ENCODE peak calls at places on chromosomes 13 and 19, in six cellular contexts. V is A549; W is retinal pigment epithelial cell; R is CD8-positive, alpha-beta T cell; O is activated effector memory CD4-positive, alpha-beta T cell treated with anti-CD3 and anti-CD28 coated beads, Interleukin-2, amount 50 U/mL, for 16 hours; P is M059J. F is an unnamed sample.

GRCh38 chr13:44930280-44930679 is 59.0 kb downstream of the NUFIP1 start:
- DNase-seq in P (no peak), O (no peak), V (no peak), R (no peak), W (no peak), F (no peak)

GRCh38 chr13:60329221-60329983 is 67.6 kb upstream of the TDRD3 start:
- DNase-seq in R (no peak), P (peak; percentile 26), W (peak; percentile 57), V (no peak), O (no peak), F (peak; percentile 13)

GRCh38 chr13:65368832-65369231 is 1861.3 kb downstream of the PCDH9 start:
- DNase-seq in W (no peak), O (no peak), V (no peak), P (no peak), R (no peak), F (no peak)

GRCh38 chr19:13850910-13851753 is 25.8 kb upstream of the NANOS3 start:
- DNase-seq in P (peak; percentile 97), W (peak; percentile 93), O (peak; percentile 91), R (peak; percentile 79), V (no peak), F (peak; percentile 96)

GRCh38 chr13:51607165-51607564 is 22.9 kb downstream of the WDFY2 start:
- DNase-seq in R (no peak), P (no peak), V (no peak), W (no peak), O (no peak), F (no peak)

GRCh38 chr19:5880604-5881078 is 10.3 kb upstream of the FUT5 start:
- DNase-seq in O (no peak), V (no peak), P (peak; percentile 58), R (no peak), W (peak; percentile 21), F (no peak)

GRCh38 chr19:4730740-4731171 is 7.1 kb upstream of the DPP9 start:
- DNase-seq in O (peak; percentile 88), V (peak; percentile 31), W (no peak), R (peak; percentile 65), P (peak; percentile 26), F (no peak)

GRCh38 chr13:33832872-33833271 is 14.9 kb downstream of the RFC3 start:
- DNase-seq in P (no peak), V (no peak), R (no peak), W (no peak), O (no peak), F (no peak)

GRCh38 chr13:106916329-106916728 is 348.4 kb upstream of the ARGLU1 start:
- DNase-seq in V (no peak), O (no peak), P (no peak), R (no peak), W (no peak), F (no peak)

GRCh38 chr13:42152495-42152894 is 104.0 kb downstream of the DGKH start:
- DNase-seq in O (no peak), W (no peak), V (no peak), R (no peak), P (no peak), F (no peak)

GRCh38 chr19:11050323-11051114 is 38.7 kb upstream of the LDLR start:
- DNase-seq in V (no peak), O (no peak), W (no peak), P (no peak), R (no peak), F (no peak)

GRCh38 chr13:42001580-42001979 is 40.7 kb upstream of the VWA8 start:
- DNase-seq in O (no peak), V (no peak), W (peak; percentile 25), P (peak; percentile 47), R (no peak), F (no peak)

GRCh38 chr19:46204008-46204407 is 25.5 kb upstream of the IGFL1 start:
- DNase-seq in P (no peak), R (no peak), O (no peak), W (no peak), V (no peak), F (no peak)

GRCh38 chr19:53365899-53366493 is 491 bp downstream of the ZNF525 start:
- DNase-seq in P (peak; percentile 47), V (no peak), O (peak; percentile 79), R (peak; percentile 42), W (no peak), F (no peak)

GRCh38 chr13:93416943-93417342 is 190.3 kb downstream of the GPC6 start:
- DNase-seq in W (no peak), P (no peak), R (no peak), V (no peak), O (no peak), F (no peak)

GRCh38 chr19:17611462-17612244 is 56.2 kb downstream of the COLGALT1 start:
- DNase-seq in R (no peak), W (no peak), V (no peak), O (no peak), P (no peak), F (no peak)

GRCh38 chr19:55165952-55166529 is 372 bp downstream of the DNAAF3 start:
- DNase-seq in P (peak; percentile 77), R (peak; percentile 49), V (peak; percentile 93), W (no peak), O (peak; percentile 78), F (peak; percentile 89)

GRCh38 chr13:77105051-77105450 is 78.1 kb upstream of the FBXL3 start:
- DNase-seq in W (no peak), V (no peak), O (no peak), R (no peak), P (no peak), F (no peak)

GRCh38 chr19:3266092-3266693 is 41.7 kb downstream of the CELF5 start:
- DNase-seq in O (no peak), R (no peak), P (no peak), W (no peak), V (no peak), F (no peak)